ENCODE peak calls at places on chromosomes 2 and 18, in four cellular contexts. One of them, this sample, is unnamed.

GRCh38 chr2:109222422-109222821 is 93.4 kb downstream of the SH3RF3 start:
- DNase-seq in A673: no peak
- DNase-seq in mesendoderm: no peak
- DNase-seq in endodermal cell: no peak
- DNase-seq in this sample: no peak

GRCh38 chr18:77858331-77858730 is 608.7 kb downstream of the GALR1 start:
- DNase-seq in A673: no peak
- DNase-seq in mesendoderm: no peak
- DNase-seq in endodermal cell: no peak
- DNase-seq in this sample: no peak

GRCh38 chr2:109086743-109087020 is 42.3 kb upstream of the SH3RF3 start:
- DNase-seq in A673: no peak
- DNase-seq in mesendoderm: no peak
- DNase-seq in endodermal cell: no peak
- DNase-seq in this sample: no peak

GRCh38 chr2:49236316-49236715 is 82.0 kb upstream of the FSHR start:
- DNase-seq in A673: no peak
- DNase-seq in mesendoderm: peak
- DNase-seq in endodermal cell: no peak
- DNase-seq in this sample: no peak

GRCh38 chr2:43038034-43038719 is 188.2 kb downstream of the ZFP36L2 start:
- DNase-seq in A673: no peak
- DNase-seq in mesendoderm: no peak
- DNase-seq in endodermal cell: no peak
- DNase-seq in this sample: no peak

GRCh38 chr18:32552421-32553030 is 81.8 kb upstream of the GAREM1 start:
- DNase-seq in A673: peak
- DNase-seq in mesendoderm: peak
- DNase-seq in endodermal cell: peak
- DNase-seq in this sample: peak

GRCh38 chr18:77023115-77023782 is 109.3 kb downstream of the MBP start:
- DNase-seq in A673: no peak
- DNase-seq in mesendoderm: no peak
- DNase-seq in endodermal cell: no peak
- DNase-seq in this sample: no peak

GRCh38 chr2:29097569-29097968 is 17.6 kb upstream of the CLIP4 start:
- DNase-seq in A673: no peak
- DNase-seq in mesendoderm: no peak
- DNase-seq in endodermal cell: no peak
- DNase-seq in this sample: no peak

GRCh38 chr2:60468390-60469085 is 84.9 kb downstream of the BCL11A start:
- DNase-seq in A673: no peak
- DNase-seq in mesendoderm: no peak
- DNase-seq in endodermal cell: no peak
- DNase-seq in this sample: no peak

GRCh38 chr2:1818811-1819210 is 74.5 kb upstream of the PXDN start:
- DNase-seq in A673: no peak
- DNase-seq in mesendoderm: no peak
- DNase-seq in endodermal cell: no peak
- DNase-seq in this sample: no peak

GRCh38 chr18:13241083-13241892 is 22.7 kb downstream of the LDLRAD4 start:
- DNase-seq in A673: no peak
- DNase-seq in mesendoderm: no peak
- DNase-seq in endodermal cell: peak
- DNase-seq in this sample: no peak

DNA sequence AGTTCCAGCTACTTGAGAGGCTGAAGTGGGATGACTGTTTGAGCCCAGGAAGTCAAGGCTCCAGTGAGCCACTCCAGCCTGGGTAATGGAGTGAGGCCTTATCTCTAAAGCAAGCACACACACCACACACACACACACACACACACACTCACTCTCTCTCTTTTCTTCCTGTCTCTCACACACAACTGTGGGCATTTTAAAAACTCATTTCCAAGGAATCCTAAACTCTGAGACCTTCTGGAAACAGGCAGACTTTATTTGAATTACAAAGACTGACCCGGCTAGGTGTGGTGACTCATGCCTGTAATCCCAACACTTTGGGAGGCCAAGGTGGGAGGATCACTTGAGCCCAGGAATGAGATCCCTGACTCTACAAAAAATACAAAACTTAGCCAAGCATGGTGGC is 21.3 kb downstream of the WDSUB1 start:
- DNase-seq in A673: no peak
- DNase-seq in mesendoderm: peak
- DNase-seq in endodermal cell: peak
- DNase-seq in this sample: no peak
- H3K27ac ChIP-seq in A673: no peak
- H3K27ac ChIP-seq in mesendoderm: peak
- H3K27ac ChIP-seq in endodermal cell: no peak
- H3K27ac ChIP-seq in this sample: no peak

DNA sequence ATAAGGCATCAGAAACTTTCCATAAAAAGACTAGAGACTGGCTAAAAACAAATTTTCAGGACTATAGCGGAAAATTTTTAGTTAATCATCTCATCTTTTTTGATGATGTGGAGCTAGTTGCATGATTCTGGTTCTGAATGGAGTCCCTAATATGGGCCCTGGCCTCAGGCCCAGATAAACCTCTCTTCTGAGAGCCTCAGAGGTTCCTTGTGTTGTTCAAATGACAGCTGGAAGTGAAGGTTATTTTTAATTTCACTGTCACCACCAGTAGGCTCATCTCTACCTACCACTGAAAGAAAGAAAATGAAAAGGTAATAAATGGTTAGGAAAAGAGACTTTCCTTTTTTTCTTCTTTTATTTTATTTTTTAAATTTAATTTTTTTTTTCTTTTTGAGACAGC is 75.9 kb downstream of the EVA1A start:
- DNase-seq in A673: no peak
- DNase-seq in mesendoderm: no peak
- DNase-seq in endodermal cell: no peak
- DNase-seq in this sample: no peak
- H3K27ac ChIP-seq in A673: no peak
- H3K27ac ChIP-seq in mesendoderm: no peak
- H3K27ac ChIP-seq in endodermal cell: no peak
- H3K27ac ChIP-seq in this sample: no peak

GRCh38 chr2:38960609-38961320 is 71.1 kb downstream of the ARHGEF33 start:
- DNase-seq in A673: no peak
- DNase-seq in mesendoderm: no peak
- DNase-seq in endodermal cell: no peak
- DNase-seq in this sample: no peak

GRCh38 chr2:38966678-38967077 is 77.0 kb downstream of the ARHGEF33 start:
- DNase-seq in A673: no peak
- DNase-seq in mesendoderm: no peak
- DNase-seq in endodermal cell: no peak
- DNase-seq in this sample: no peak

GRCh38 chr2:38971377-38971776 is 81.7 kb downstream of the ARHGEF33 start:
- DNase-seq in A673: no peak
- DNase-seq in mesendoderm: no peak
- DNase-seq in endodermal cell: no peak
- DNase-seq in this sample: no peak

GRCh38 chr2:38968021-38968420 is 78.3 kb downstream of the ARHGEF33 start:
- DNase-seq in A673: no peak
- DNase-seq in mesendoderm: no peak
- DNase-seq in endodermal cell: no peak
- DNase-seq in this sample: no peak

DNA sequence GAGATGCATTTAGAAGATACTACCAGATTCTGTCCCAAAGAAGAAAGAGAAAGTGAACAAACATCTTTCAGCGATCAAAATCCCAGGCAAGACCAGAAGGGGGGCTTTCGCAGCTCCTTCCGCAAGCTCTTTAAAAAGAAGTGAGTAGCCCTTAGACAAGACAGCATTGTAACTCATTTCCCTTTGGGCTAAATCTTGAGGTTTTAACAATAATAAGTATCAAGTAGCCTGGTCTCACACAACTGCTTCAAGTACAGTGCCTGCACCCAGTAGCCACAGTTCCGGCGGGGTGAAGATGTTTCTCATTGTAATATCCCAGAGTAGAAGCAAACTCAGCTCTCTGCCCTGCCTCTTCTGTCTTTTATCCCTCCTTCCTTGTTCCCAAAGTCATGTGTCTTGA is 76.3 kb downstream of the ARHGEF33 start:
- DNase-seq in A673: no peak
- DNase-seq in mesendoderm: no peak
- DNase-seq in endodermal cell: no peak
- DNase-seq in this sample: no peak
- H3K27ac ChIP-seq in A673: no peak
- H3K27ac ChIP-seq in mesendoderm: no peak
- H3K27ac ChIP-seq in endodermal cell: no peak
- H3K27ac ChIP-seq in this sample: no peak

GRCh38 chr2:53635681-53636080 is 131.9 kb upstream of the CHAC2 start:
- DNase-seq in A673: no peak
- DNase-seq in mesendoderm: no peak
- DNase-seq in endodermal cell: no peak
- DNase-seq in this sample: no peak

GRCh38 chr2:53632714-53633113 is 134.9 kb upstream of the CHAC2 start:
- DNase-seq in A673: no peak
- DNase-seq in mesendoderm: no peak
- DNase-seq in endodermal cell: no peak
- DNase-seq in this sample: no peak

GRCh38 chr2:53640466-53640865 is 127.1 kb upstream of the CHAC2 start:
- DNase-seq in A673: peak
- DNase-seq in mesendoderm: no peak
- DNase-seq in endodermal cell: no peak
- DNase-seq in this sample: no peak

GRCh38 chr2:53633441-53633840 is 134.2 kb upstream of the CHAC2 start:
- DNase-seq in A673: peak
- DNase-seq in mesendoderm: no peak
- DNase-seq in endodermal cell: no peak
- DNase-seq in this sample: no peak

DNA sequence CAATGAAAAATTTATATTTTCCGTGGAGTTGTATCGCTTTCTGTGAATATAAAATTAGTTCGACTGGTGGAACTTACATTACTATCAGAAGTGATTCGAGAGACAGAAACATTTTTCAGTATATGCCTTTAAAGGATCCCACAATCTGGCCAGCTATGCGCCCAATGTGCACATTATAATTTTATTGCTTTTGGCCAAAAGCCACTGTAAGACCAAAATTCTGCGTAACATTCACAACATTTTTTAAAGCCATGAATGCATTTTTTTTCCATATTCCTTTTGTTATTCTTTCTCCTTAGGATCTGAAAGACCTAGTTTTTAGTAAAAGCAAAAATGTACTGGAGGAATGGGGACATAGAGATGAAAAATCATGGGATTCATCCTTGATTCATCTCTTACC is 131.0 kb upstream of the CHAC2 start:
- DNase-seq in A673: no peak
- DNase-seq in mesendoderm: no peak
- DNase-seq in endodermal cell: no peak
- DNase-seq in this sample: no peak
- H3K27ac ChIP-seq in A673: no peak
- H3K27ac ChIP-seq in mesendoderm: no peak
- H3K27ac ChIP-seq in endodermal cell: no peak
- H3K27ac ChIP-seq in this sample: no peak

GRCh38 chr18:50053142-50053541 is 141.8 kb downstream of the MYO5B start:
- DNase-seq in A673: no peak
- DNase-seq in mesendoderm: no peak
- DNase-seq in endodermal cell: no peak
- DNase-seq in this sample: no peak

GRCh38 chr18:50058731-50059130 is 136.2 kb downstream of the MYO5B start:
- DNase-seq in A673: no peak
- DNase-seq in mesendoderm: no peak
- DNase-seq in endodermal cell: no peak
- DNase-seq in this sample: no peak

GRCh38 chr18:50055474-50055873 is 139.5 kb downstream of the MYO5B start:
- DNase-seq in A673: no peak
- DNase-seq in mesendoderm: no peak
- DNase-seq in endodermal cell: no peak
- DNase-seq in this sample: no peak

GRCh38 chr18:50057009-50057408 is 137.9 kb downstream of the MYO5B start:
- DNase-seq in A673: no peak
- DNase-seq in mesendoderm: peak
- DNase-seq in endodermal cell: no peak
- DNase-seq in this sample: no peak

DNA sequence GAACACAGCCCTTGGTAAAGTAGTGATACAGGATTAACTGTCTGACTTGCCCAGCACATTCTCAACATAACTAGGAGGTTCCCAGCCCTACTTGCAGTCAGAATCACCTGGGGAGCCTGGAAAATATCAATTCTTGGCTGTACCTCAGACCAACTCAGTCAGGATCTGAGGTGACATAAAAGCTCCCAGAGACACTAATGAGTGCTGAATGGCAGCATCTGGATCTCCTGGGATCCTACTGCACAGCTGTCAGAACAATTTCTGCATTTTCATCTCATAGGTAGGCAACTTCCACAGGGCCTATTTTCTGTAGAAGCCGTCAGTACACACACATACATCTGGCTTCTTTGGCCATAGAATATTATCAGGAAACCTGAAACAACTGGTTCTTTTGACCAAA is 138.8 kb downstream of the MYO5B start:
- DNase-seq in A673: no peak
- DNase-seq in mesendoderm: no peak
- DNase-seq in endodermal cell: no peak
- DNase-seq in this sample: no peak
- H3K27ac ChIP-seq in A673: no peak
- H3K27ac ChIP-seq in mesendoderm: no peak
- H3K27ac ChIP-seq in endodermal cell: no peak
- H3K27ac ChIP-seq in this sample: no peak

DNA sequence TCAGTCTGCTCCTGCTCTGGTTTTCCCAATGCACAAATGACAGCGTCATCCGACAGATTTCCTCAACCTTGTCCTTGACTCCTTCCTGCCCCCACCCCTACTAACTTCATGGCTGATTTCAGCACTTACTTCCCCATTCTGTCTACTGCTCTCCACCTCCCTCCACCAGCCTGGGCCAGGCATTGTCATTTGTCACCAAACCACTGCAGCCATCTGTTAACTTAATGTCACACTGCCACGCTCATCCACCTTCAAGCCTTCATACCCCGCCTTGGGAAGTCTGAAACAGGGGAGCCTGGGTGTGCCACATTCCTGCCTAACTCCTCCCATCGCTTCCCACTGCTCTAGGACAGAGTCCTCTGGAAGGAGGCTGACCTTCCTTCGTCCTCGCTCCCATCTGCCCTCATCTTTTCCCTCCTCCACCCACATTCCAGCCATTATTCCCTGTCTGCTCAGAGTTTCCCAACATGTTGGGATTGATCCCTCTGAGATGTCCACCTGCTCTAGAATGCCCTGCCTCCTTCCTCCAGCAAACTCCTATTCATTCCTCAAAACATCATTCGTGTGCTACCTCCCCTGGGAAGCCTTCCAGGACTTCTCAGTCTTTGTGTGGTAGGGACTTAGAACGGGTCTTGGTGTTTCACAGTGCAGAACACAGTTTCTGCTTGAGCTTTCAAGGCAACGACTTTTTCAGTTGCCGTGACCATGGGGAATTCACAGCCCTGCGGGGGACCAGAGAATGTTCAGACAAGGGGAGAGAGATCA is 42.2 kb upstream of the SMAD7 start:
- DNase-seq in A673: no peak
- DNase-seq in mesendoderm: peak
- DNase-seq in endodermal cell: peak
- DNase-seq in this sample: no peak
- H3K27ac ChIP-seq in A673: no peak
- H3K27ac ChIP-seq in mesendoderm: no peak
- H3K27ac ChIP-seq in endodermal cell: no peak
- H3K27ac ChIP-seq in this sample: no peak

This sample was measured in iPS DF 6.9.